ENCODE peak calls at places on chromosome 10, in eight cellular contexts. P is HL-60, U is CMK, D is hepatocyte, C is fibroblast of pulmonary artery, X is anterior cingulate cortex, G is NB4, L is LoVo. B is an unnamed sample.

GRCh38 chr10:34178756-34179155 is 636.3 kb downstream of the PARD3 start:
- DNase-seq in P (no peak), U (no peak), D (no peak), C (no peak), X (no peak), G (peak), L (no peak), B (no peak)

GRCh38 chr10:113947138-113948011 is 92.9 kb downstream of the NHLRC2 start:
- DNase-seq in P (no peak), U (peak), D (peak), C (no peak), X (no peak), G (no peak), L (peak), B (no peak)

GRCh38 chr10:87677595-87677994 is 17.9 kb downstream of the PAPSS2 start:
- DNase-seq in P (no peak), U (no peak), D (no peak), C (no peak), X (no peak), G (no peak), L (no peak), B (no peak)

GRCh38 chr10:36515313-36515712 is 610.1 kb upstream of the ANKRD30A start:
- DNase-seq in P (no peak), U (no peak), D (no peak), C (peak), X (no peak), G (no peak), L (no peak), B (no peak)

GRCh38 chr10:48493083-48493871 is 111.6 kb downstream of the ARHGAP22 start:
- DNase-seq in P (peak), U (peak), D (no peak), C (no peak), X (no peak), G (peak), L (no peak), B (peak)

GRCh38 chr10:77974396-77975074 is 48.0 kb upstream of the DLG5 start:
- DNase-seq in P (peak), U (no peak), D (peak), C (peak), X (no peak), G (peak), L (no peak), B (no peak)

GRCh38 chr10:58044072-58044471 is 223.6 kb downstream of the IPMK start:
- DNase-seq in P (no peak), U (no peak), D (no peak), C (peak), X (no peak), G (no peak), L (no peak), B (no peak)

GRCh38 chr10:80454526-80455460 is 683 bp downstream of the TSPAN14 start:
- DNase-seq in P (peak), U (no peak), D (peak), C (peak), X (no peak), G (peak), L (peak), B (no peak)

GRCh38 chr10:85043207-85043606 is 714.8 kb downstream of the CCSER2 start:
- DNase-seq in P (no peak), U (no peak), D (no peak), C (no peak), X (no peak), G (no peak), L (no peak), B (peak)

GRCh38 chr10:78470267-78471103 is 436.8 kb downstream of the RPS24 start:
- DNase-seq in P (no peak), U (no peak), D (no peak), C (no peak), X (no peak), G (peak), L (peak), B (peak)

GRCh38 chr10:9733764-9734163 is 1283.9 kb upstream of the CELF2 start:
- DNase-seq in P (no peak), U (no peak), D (no peak), C (no peak), X (no peak), G (no peak), L (no peak), B (no peak)

GRCh38 chr10:18312385-18313145 is 172.3 kb downstream of the CACNB2 start:
- DNase-seq in P (no peak), U (no peak), D (peak), C (peak), X (no peak), G (peak), L (peak), B (peak)

GRCh38 chr10:33217854-33218253 is 116.6 kb downstream of the NRP1 start:
- DNase-seq in P (no peak), U (no peak), D (no peak), C (no peak), X (no peak), G (no peak), L (no peak), B (no peak)

GRCh38 chr10:50375051-50375452 is 123.7 kb upstream of the ASAH2 start:
- DNase-seq in P (peak), U (no peak), D (no peak), C (no peak), X (no peak), G (peak), L (no peak), B (no peak)

GRCh38 chr10:87771871-87772500 is 46.0 kb downstream of the ATAD1 start:
- DNase-seq in P (no peak), U (no peak), D (peak), C (peak), X (no peak), G (peak), L (peak), B (peak)

GRCh38 chr10:63547628-63548356 is 26.6 kb downstream of the REEP3 start:
- DNase-seq in P (no peak), U (no peak), D (no peak), C (no peak), X (no peak), G (no peak), L (no peak), B (peak)

GRCh38 chr10:71968553-71969474 is 4.6 kb downstream of the CHST3 start:
- DNase-seq in P (no peak), U (no peak), D (no peak), C (no peak), X (no peak), G (no peak), L (peak), B (no peak)

GRCh38 chr10:67670401-67670800 is 25.6 kb downstream of the CTNNA3 start:
- DNase-seq in P (no peak), U (no peak), D (no peak), C (no peak), X (no peak), G (no peak), L (no peak), B (no peak)

GRCh38 chr10:114654829-114655575 is 3.1 kb downstream of the ABLIM1 start:
- DNase-seq in P (no peak), U (no peak), D (peak), C (no peak), X (no peak), G (no peak), L (no peak), B (no peak)

GRCh38 chr10:80708185-80708584 is 170.5 kb downstream of the SH2D4B start:
- DNase-seq in P (no peak), U (no peak), D (no peak), C (no peak), X (no peak), G (no peak), L (no peak), B (no peak)

GRCh38 chr10:78196964-78197363 is 163.3 kb downstream of the RPS24 start:
- DNase-seq in P (no peak), U (no peak), D (peak), C (peak), X (no peak), G (no peak), L (no peak), B (no peak)

GRCh38 chr10:57008189-57008588 is 647.1 kb upstream of the ZWINT start:
- DNase-seq in P (no peak), U (no peak), D (no peak), C (no peak), X (no peak), G (no peak), L (no peak), B (no peak)

GRCh38 chr10:4623200-4623599 is 202.8 kb upstream of the AKR1E2 start:
- DNase-seq in P (no peak), U (no peak), D (no peak), C (no peak), X (no peak), G (no peak), L (no peak), B (no peak)

GRCh38 chr10:36096571-36096970 is 454.5 kb upstream of the FZD8 start:
- DNase-seq in P (no peak), U (no peak), D (no peak), C (peak), X (no peak), G (no peak), L (no peak), B (no peak)

GRCh38 chr10:70433581-70434280 is 7.8 kb downstream of the NODAL start:
- DNase-seq in P (no peak), U (no peak), D (no peak), C (no peak), X (no peak), G (no peak), L (no peak), B (no peak)

GRCh38 chr10:61878411-61879051 is 23.0 kb upstream of the ARID5B start:
- DNase-seq in P (no peak), U (no peak), D (no peak), C (no peak), X (no peak), G (no peak), L (no peak), B (no peak)

GRCh38 chr10:132373241-132373955 is 23.6 kb upstream of the PWWP2B start:
- DNase-seq in P (no peak), U (no peak), D (no peak), C (no peak), X (no peak), G (no peak), L (no peak), B (no peak)

GRCh38 chr10:116030576-116030975 is 242.4 kb downstream of the GFRA1 start:
- DNase-seq in P (no peak), U (no peak), D (peak), C (no peak), X (no peak), G (no peak), L (no peak), B (no peak)

GRCh38 chr10:6018422-6018821 is 41.1 kb upstream of the IL15RA start:
- DNase-seq in P (no peak), U (no peak), D (no peak), C (peak), X (no peak), G (no peak), L (no peak), B (no peak)

GRCh38 chr10:48608279-48608681 is 3.4 kb upstream of the ARHGAP22 start:
- DNase-seq in P (peak), U (no peak), D (peak), C (peak), X (no peak), G (peak), L (peak), B (peak)

GRCh38 chr10:48309711-48310226 is 3.3 kb downstream of the MAPK8 start:
- DNase-seq in P (no peak), U (no peak), D (peak), C (peak), X (no peak), G (peak), L (peak), B (peak)

GRCh38 chr10:132995909-132996602 is 53.7 kb upstream of the CFAP46 start:
- DNase-seq in P (no peak), U (no peak), D (no peak), C (no peak), X (no peak), G (no peak), L (no peak), B (no peak)

GRCh38 chr10:88253622-88254021 is 329.5 kb downstream of the RNLS start:
- DNase-seq in P (no peak), U (no peak), D (no peak), C (no peak), X (no peak), G (no peak), L (no peak), B (no peak)

GRCh38 chr10:90288403-90288933 is 569.4 kb downstream of the HTR7 start:
- DNase-seq in P (no peak), U (no peak), D (no peak), C (peak), X (no peak), G (no peak), L (no peak), B (no peak)

GRCh38 chr10:121392657-121393056 is 205.6 kb downstream of the FGFR2 start:
- DNase-seq in P (no peak), U (no peak), D (no peak), C (no peak), X (no peak), G (no peak), L (no peak), B (no peak)

GRCh38 chr10:12549297-12549696 is 199.9 kb downstream of the CAMK1D start:
- DNase-seq in P (no peak), U (no peak), D (no peak), C (no peak), X (no peak), G (no peak), L (no peak), B (no peak)

GRCh38 chr10:73799899-73800559 is 11.4 kb downstream of the NDST2 start:
- DNase-seq in P (no peak), U (no peak), D (no peak), C (no peak), X (no peak), G (no peak), L (no peak), B (no peak)

B was measured in NCI-H2171 treated with DMSO at 0.1 percent for 48 hours.